ENCODE peak calls at places on chromosomes 13 and 19, in five cellular contexts. M is GM23338, N is neural progenitor cell, G is hepatocyte, A is MM.1S. D is an unnamed sample.

GRCh38 chr13:20127563-20128458 is 33.0 kb downstream of the GJA3 start:
- DNase-seq in M (peak), N (peak), G (peak), A (peak), D (no peak)

GRCh38 chr13:107157272-107157671 is 589.3 kb upstream of the ARGLU1 start:
- DNase-seq in M (no peak), N (no peak), G (no peak), A (no peak), D (no peak)

GRCh38 chr19:49879243-49879960 is 1.9 kb downstream of the TBC1D17 start:
- DNase-seq in M (no peak), N (no peak), G (no peak), A (no peak), D (peak)

GRCh38 chr19:48530044-48530720 is 18.5 kb upstream of the LMTK3 start:
- DNase-seq in M (peak), N (no peak), G (no peak), A (no peak), D (no peak)

GRCh38 chr13:30147380-30147779 is 160.0 kb downstream of the KATNAL1 start:
- DNase-seq in M (no peak), N (no peak), G (no peak), A (no peak), D (no peak)

GRCh38 chr19:51970718-51971117 is 15.9 kb downstream of the ZNF350 start:
- DNase-seq in M (no peak), N (no peak), G (no peak), A (no peak), D (no peak)

GRCh38 chr19:8355631-8356402 is 8.1 kb upstream of the ANGPTL4 start:
- DNase-seq in M (no peak), N (no peak), G (peak), A (no peak), D (peak)

GRCh38 chr19:34345934-34346333 is 19.1 kb upstream of the GPI start:
- DNase-seq in M (peak), N (peak), G (peak), A (peak), D (peak)

GRCh38 chr13:99806671-99807070 is 164.9 kb downstream of the ZIC5 start:
- DNase-seq in M (no peak), N (no peak), G (no peak), A (no peak), D (no peak)

GRCh38 chr19:22882797-22883196 is 50.7 kb downstream of the ZNF723 start:
- DNase-seq in M (peak), N (peak), G (peak), A (peak), D (peak)

GRCh38 chr19:12750851-12751250 is 740 bp upstream of the BEST2 start:
- DNase-seq in M (no peak), N (no peak), G (no peak), A (no peak), D (no peak)

GRCh38 chr13:110913911-110914292 is 967 bp downstream of the ANKRD10 start:
- DNase-seq in M (peak), N (no peak), G (no peak), A (no peak), D (no peak)

GRCh38 chr19:4108767-4109625 is 14.9 kb downstream of the MAP2K2 start:
- DNase-seq in M (no peak), N (no peak), G (no peak), A (no peak), D (no peak)

GRCh38 chr13:99386911-99387788 is 80.0 kb upstream of the GPR183 start:
- DNase-seq in M (peak), N (peak), G (no peak), A (peak), D (peak)

GRCh38 chr13:41709511-41709910 is 251.4 kb downstream of the VWA8 start:
- DNase-seq in M (no peak), N (no peak), G (no peak), A (no peak), D (no peak)

GRCh38 chr13:82506805-82507404 is 1375.4 kb downstream of the SLITRK1 start:
- DNase-seq in M (no peak), N (no peak), G (no peak), A (no peak), D (no peak)

GRCh38 chr19:32396046-32396652 is 9.4 kb upstream of the DPY19L3 start:
- DNase-seq in M (no peak), N (no peak), G (no peak), A (no peak), D (no peak)

GRCh38 chr19:46759817-46760333 is 13.6 kb upstream of the STRN4 start:
- DNase-seq in M (peak), N (no peak), G (no peak), A (no peak), D (no peak)

GRCh38 chr19:45098521-45099464 is 5.8 kb downstream of the PPP1R37 start:
- DNase-seq in M (no peak), N (no peak), G (no peak), A (no peak), D (no peak)
- TF ChIP-seq EZH2phosphoT487 in M (no peak), N (no peak), G (no peak), A (no peak), D (no peak)

GRCh38 chr19:39128511-39129079 is 3.0 kb downstream of the PAK4 start:
- DNase-seq in M (no peak), N (no peak), G (peak), A (no peak), D (no peak)
- H3K4me2 ChIP-seq in M (no peak), N (no peak), G (peak), A (no peak), D (peak)

GRCh38 chr19:38134538-38135149 is 89.4 kb downstream of the DPF1 start:
- DNase-seq in M (peak), N (peak), G (peak), A (peak), D (no peak)
- TF ChIP-seq EZH2phosphoT487 in M (no peak), N (no peak), G (no peak), A (no peak), D (no peak)

GRCh38 chr19:1154731-1155351 is 19.2 kb downstream of the SBNO2 start:
- DNase-seq in M (no peak), N (no peak), G (peak), A (no peak), D (no peak)
- H3K4me2 ChIP-seq in M (no peak), N (no peak), G (peak), A (no peak), D (no peak)